ENCODE peak calls at places on chromosomes 7 and 10, in four cellular contexts. X is germinal center, T is AG08395, N is iPS-NIHi11. V is an unnamed sample.
A peak's percentile ranks its signal among the peaks of the same experiment; 100 is the strongest.

GRCh38 chr10:101843032-101843991 is at the start of gene KCNIP2:
- DNase-seq in T (no peak), X (peak; percentile 79), N (peak; percentile 88), V (no peak)

GRCh38 chr10:22454634-22455033 is 109.3 kb downstream of the SPAG6 start:
- DNase-seq in X (no peak), T (no peak), N (no peak), V (no peak)

GRCh38 chr10:116833986-116834760 is 15.1 kb upstream of the ENO4 start:
- DNase-seq in N (peak; percentile 69), X (no peak), T (no peak), V (no peak)

GRCh38 chr7:79455173-79455790 is 1.8 kb upstream of the MAGI2 start:
- DNase-seq in T (no peak), N (no peak), X (no peak), V (no peak)

GRCh38 chr10:132064082-132064755 is 1.5 kb upstream of the JAKMIP3 start:
- DNase-seq in X (no peak), N (no peak), T (no peak), V (no peak)

GRCh38 chr7:151456782-151457181 is 16.8 kb upstream of the CRYGN start:
- DNase-seq in N (peak; percentile 62), X (no peak), T (no peak), V (no peak)

GRCh38 chr7:156094350-156095146 is 282.3 kb upstream of the SHH start:
- DNase-seq in N (no peak), T (no peak), X (no peak), V (no peak)

GRCh38 chr10:110207805-110208613 is 604 bp downstream of the MXI1 start:
- DNase-seq in T (no peak), N (peak; percentile 37), X (peak; percentile 55), V (peak; percentile 31)

GRCh38 chr7:41824284-41824683 is 121.4 kb upstream of the INHBA start:
- DNase-seq in N (no peak), T (peak; percentile 29), X (no peak), V (no peak)

GRCh38 chr10:97718659-97719142 is 5.2 kb downstream of the MARVELD1 start:
- DNase-seq in T (no peak), N (peak; percentile 54), X (no peak), V (no peak)

GRCh38 chr7:13897825-13898224 is 91.6 kb downstream of the ETV1 start:
- DNase-seq in N (no peak), T (no peak), X (no peak), V (no peak)

GRCh38 chr7:96157856-96158255 is 164.0 kb downstream of the SLC25A13 start:
- DNase-seq in N (no peak), X (no peak), T (no peak), V (no peak)

GRCh38 chr7:77482015-77482414 is 55.1 kb upstream of the PTPN12 start:
- DNase-seq in T (no peak), N (peak; percentile 33), X (no peak), V (no peak)

GRCh38 chr10:70785190-70785589 is at the start of gene TBATA:
- DNase-seq in X (no peak), T (no peak), N (no peak), V (no peak)

GRCh38 chr10:53597835-53598251 is 825.3 kb upstream of the MBL2 start:
- DNase-seq in X (no peak), T (no peak), N (peak; percentile 14), V (no peak)

GRCh38 chr10:99630439-99630838 is 10.2 kb upstream of the SLC25A28 start:
- DNase-seq in T (peak; percentile 55), N (no peak), X (no peak), V (no peak)

GRCh38 chr10:97399843-97400545 is 1.1 kb downstream of the RRP12 start:
- DNase-seq in N (peak; percentile 41), T (peak; percentile 64), X (peak; percentile 49), V (peak; percentile 53)